ENCODE peak calls at places on chromosomes 2 and 18, in six cellular contexts. S is sigmoid colon; Q is GM23338; L is lower lobe of right lung; N is transverse colon; H is CD8-positive, alpha-beta T cell. X is an unnamed sample.

GRCh38 chr2:215119847-215120246 is 18.6 kb downstream of the ABCA12 start:
- DNase-seq in S (no peak), Q (no peak), L (no peak), N (no peak), H (no peak), X (no peak)

GRCh38 chr2:113186421-113186820 is 12.7 kb downstream of the PSD4 start:
- DNase-seq in S (no peak), Q (no peak), L (no peak), N (no peak), H (no peak), X (no peak)

GRCh38 chr18:7918696-7919095 is 351.6 kb downstream of the PTPRM start:
- DNase-seq in S (no peak), Q (no peak), L (no peak), N (no peak), H (no peak), X (no peak)

GRCh38 chr2:74819702-74820101 is 14.2 kb upstream of the HK2 start:
- DNase-seq in S (no peak), Q (no peak), L (no peak), N (no peak), H (no peak), X (no peak)

GRCh38 chr2:235106874-235107639 is 155.2 kb downstream of the SH3BP4 start:
- DNase-seq in S (peak; percentile 71), Q (peak; percentile 84), L (no peak), N (peak; percentile 62), H (no peak), X (peak; percentile 75)

GRCh38 chr18:21321711-21322110 is 79.7 kb downstream of the GREB1L start:
- DNase-seq in S (no peak), Q (no peak), L (no peak), N (no peak), H (no peak), X (no peak)

GRCh38 chr2:191836853-191837769 is 9.8 kb downstream of the CAVIN2 start:
- DNase-seq in S (no peak), Q (no peak), L (no peak), N (no peak), H (no peak), X (no peak)

GRCh38 chr2:35163948-35164347 is 1191.6 kb upstream of the CRIM1 start:
- DNase-seq in S (no peak), Q (no peak), L (no peak), N (no peak), H (no peak), X (no peak)

GRCh38 chr2:240329778-240330177 is 105.7 kb upstream of the GPC1 start:
- DNase-seq in S (no peak), Q (no peak), L (no peak), N (no peak), H (no peak), X (no peak)

GRCh38 chr2:47118581-47118980 is 36.5 kb downstream of the STPG4 start:
- DNase-seq in S (no peak), Q (no peak), L (no peak), N (no peak), H (no peak), X (no peak)

GRCh38 chr2:190693533-190694226 is 44.8 kb downstream of the NAB1 start:
- DNase-seq in S (no peak), Q (no peak), L (no peak), N (no peak), H (no peak), X (no peak)

GRCh38 chr2:40824269-40824668 is 372.4 kb upstream of the SLC8A1 start:
- DNase-seq in S (no peak), Q (no peak), L (no peak), N (no peak), H (no peak), X (no peak)

GRCh38 chr2:80238692-80239469 is 65.7 kb downstream of the LRRTM1 start:
- DNase-seq in S (no peak), Q (peak; percentile 75), L (no peak), N (peak; percentile 58), H (no peak), X (peak; percentile 56)

GRCh38 chr2:80499095-80499494 is 194.5 kb upstream of the LRRTM1 start:
- DNase-seq in S (no peak), Q (peak; percentile 63), L (no peak), N (peak; percentile 28), H (no peak), X (peak; percentile 3)

GRCh38 chr18:55458456-55459238 is 129.3 kb downstream of the TCF4 start:
- DNase-seq in S (no peak), Q (no peak), L (no peak), N (no peak), H (no peak), X (no peak)

GRCh38 chr2:3634631-3635091 is 23.3 kb upstream of the ALLC start:
- DNase-seq in S (peak; percentile 50), Q (no peak), L (no peak), N (no peak), H (no peak), X (no peak)

GRCh38 chr2:207870814-207871213 is 101.1 kb upstream of the FZD5 start:
- DNase-seq in S (no peak), Q (no peak), L (no peak), N (no peak), H (no peak), X (no peak)

GRCh38 chr2:227536445-227536844 is 62.2 kb upstream of the SCYGR2 start:
- DNase-seq in S (no peak), Q (no peak), L (no peak), N (no peak), H (no peak), X (no peak)

GRCh38 chr2:220455389-220455788 is 828.0 kb downstream of the SLC4A3 start:
- DNase-seq in S (no peak), Q (no peak), L (no peak), N (no peak), H (no peak), X (no peak)

GRCh38 chr2:207830778-207831549 is 61.3 kb upstream of the FZD5 start:
- DNase-seq in S (no peak), Q (no peak), L (no peak), N (no peak), H (no peak), X (peak; percentile 48)

GRCh38 chr18:48560491-48560890 is 21.7 kb downstream of the CTIF start:
- DNase-seq in S (no peak), Q (no peak), L (no peak), N (no peak), H (no peak), X (no peak)

GRCh38 chr18:36124841-36125240 is 4.3 kb downstream of the SLC39A6 start:
- DNase-seq in S (no peak), Q (no peak), L (no peak), N (no peak), H (no peak), X (no peak)

GRCh38 chr18:48913723-48914122 is 37.0 kb downstream of the SMAD7 start:
- DNase-seq in S (peak; percentile 32), Q (no peak), L (no peak), N (no peak), H (no peak), X (no peak)

GRCh38 chr18:74604366-74604765 is 6.7 kb downstream of the ZNF407 start:
- DNase-seq in S (no peak), Q (no peak), L (no peak), N (no peak), H (no peak), X (no peak)

GRCh38 chr2:60262178-60262577 is 291.3 kb downstream of the BCL11A start:
- DNase-seq in S (no peak), Q (no peak), L (no peak), N (no peak), H (no peak), X (no peak)

GRCh38 chr18:78244779-78245178 is 734.8 kb upstream of the SALL3 start:
- DNase-seq in S (no peak), Q (no peak), L (no peak), N (no peak), H (no peak), X (no peak)

GRCh38 chr2:127098711-127099110 is 8.2 kb downstream of the BIN1 start:
- DNase-seq in S (peak; percentile 63), Q (no peak), L (no peak), N (no peak), H (no peak), X (no peak)

GRCh38 chr2:235011607-235011928 is 59.8 kb downstream of the SH3BP4 start:
- DNase-seq in S (no peak), Q (peak; percentile 72), L (no peak), N (no peak), H (no peak), X (no peak)

GRCh38 chr2:213691351-213691750 is 407.1 kb downstream of the SPAG16 start:
- DNase-seq in S (no peak), Q (no peak), L (no peak), N (no peak), H (no peak), X (no peak)

GRCh38 chr2:237154050-237154638 is 68.5 kb downstream of the COPS8 start:
- DNase-seq in S (no peak), Q (peak; percentile 76), L (no peak), N (no peak), H (peak; percentile 48), X (peak; percentile 57)

DNA sequence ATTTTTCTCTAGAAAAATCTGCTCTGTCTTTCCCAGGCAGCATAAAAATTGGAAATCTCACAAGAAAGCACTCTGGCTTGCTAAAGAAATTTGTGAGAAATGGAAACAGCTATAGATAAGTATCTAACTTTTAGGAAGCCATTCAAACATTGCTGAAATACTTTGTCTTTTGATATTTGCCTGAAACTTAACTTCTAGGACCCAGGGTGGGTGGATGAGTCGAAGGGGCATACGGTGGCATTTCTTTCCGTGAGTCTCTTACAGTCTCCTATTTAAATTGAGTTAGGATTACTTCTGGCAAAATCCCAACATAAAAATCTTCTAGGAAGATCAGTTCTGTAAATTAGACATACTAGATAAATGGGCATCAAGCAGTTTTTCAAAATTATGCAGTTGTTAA is 523 bp upstream of the COL3A1 start:
- DNase-seq in S (no peak), Q (no peak), L (no peak), N (no peak), H (no peak), X (no peak)
- H3K27ac ChIP-seq in S (peak overlapping the region; percentile 83), Q (no peak overlapping the region), L (no peak overlapping the region), N (peak overlapping the region; percentile 78), H (no peak overlapping the region), X (no peak overlapping the region)

DNA sequence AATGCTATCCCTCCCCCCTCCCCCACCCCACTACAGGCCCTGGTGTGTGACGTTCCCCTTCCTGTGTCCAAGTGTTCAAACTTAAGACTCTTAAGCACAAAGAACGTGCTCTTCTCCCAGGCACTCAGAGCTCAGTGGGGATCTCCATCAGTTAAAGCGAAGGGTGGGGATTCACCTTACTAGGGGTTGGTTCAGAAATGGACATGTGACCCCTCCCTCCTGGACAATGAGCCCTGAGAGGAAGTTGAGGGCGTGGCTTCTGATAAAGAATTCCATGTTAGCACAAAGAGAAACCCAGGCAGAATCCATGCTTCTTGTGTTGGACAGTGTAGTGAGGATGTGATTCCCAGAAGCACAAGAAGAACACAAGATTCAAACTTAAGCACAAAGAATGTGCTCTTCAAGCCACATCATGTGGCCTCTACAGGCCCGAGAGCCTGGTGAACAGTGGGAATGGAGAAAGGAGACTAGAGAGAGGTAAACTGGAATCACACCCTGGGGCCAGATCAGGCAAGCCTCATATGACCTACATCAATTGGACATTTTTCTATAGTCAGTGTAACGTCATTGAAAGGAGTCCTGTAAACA is 78.1 kb upstream of the TTC39C start:
- DNase-seq in S (no peak), Q (no peak), L (no peak), N (no peak), H (no peak), X (peak; percentile 56)
- H3K4me1 ChIP-seq in S (no peaks in the 10 kb centered on the region), Q (no peaks in the 10 kb centered on the region), L (peaks cover 14% of the 10 kb centered on the region), N (no peaks in the 10 kb centered on the region), H (peaks cover 27% of the 10 kb centered on the region), X (peaks cover 2% of the 10 kb centered on the region)

GRCh38 chr2:128321421-128321775 is 2.7 kb upstream of the HS6ST1 start:
- DNase-seq in S (peak; percentile 68), Q (no peak), L (no peak), N (no peak), H (peak; percentile 4), X (no peak)
- H3K4me3 ChIP-seq in S (peak overlapping the region; percentile 56), Q (peak overlapping the region; percentile 61), L (peak overlapping the region; percentile 57), N (no peak overlapping the region), H (peak overlapping the region; percentile 22), X (no peak overlapping the region)

GRCh38 chr2:96396095-96396494 is 60.5 kb downstream of the NCAPH start:
- DNase-seq in S (no peak), Q (no peak), L (peak; percentile 61), N (no peak), H (no peak), X (no peak)
- H3K27ac ChIP-seq in S (no peak overlapping the region), Q (no peak overlapping the region), L (no peak overlapping the region), N (no peak overlapping the region), H (no peak overlapping the region), X (no peak overlapping the region)

X was measured in small intestine.